ENCODE peak calls at places on chromosomes 11 and 22, in seven cellular contexts. One of them, this sample, is unnamed. For H3K36me3 and H3K9me3, the result is how much of the 10 kb centered on the place peaks cover.

GRCh38 chr22:36252754-36253522 is at the start of gene APOL1:
- ATAC-seq in heart left ventricle: peak
- ATAC-seq in aorta: peak
- ATAC-seq in heart right ventricle: peak
- ATAC-seq in right lobe of liver: peak
- ATAC-seq in IMR-90: peak
- ATAC-seq in GM12878: peak
- ATAC-seq in this sample: peak

GRCh38 chr11:9657531-9657930 is 6.3 kb upstream of the SWAP70 start:
- ATAC-seq in heart left ventricle: no peak
- ATAC-seq in GM12878: peak
- ATAC-seq in heart right ventricle: no peak
- ATAC-seq in IMR-90: no peak
- ATAC-seq in right lobe of liver: no peak
- ATAC-seq in aorta: no peak
- ATAC-seq in this sample: no peak

GRCh38 chr22:40524392-40525249 is 111.9 kb downstream of the MRTFA start:
- ATAC-seq in right lobe of liver: peak
- ATAC-seq in IMR-90: peak
- ATAC-seq in heart left ventricle: no peak
- ATAC-seq in GM12878: peak
- ATAC-seq in heart right ventricle: no peak
- ATAC-seq in aorta: no peak
- ATAC-seq in this sample: no peak

GRCh38 chr22:19222242-19223005 is 43.9 kb upstream of the SLC25A1 start:
- ATAC-seq in aorta: no peak
- ATAC-seq in IMR-90: no peak
- ATAC-seq in heart left ventricle: no peak
- ATAC-seq in GM12878: no peak
- ATAC-seq in right lobe of liver: no peak
- ATAC-seq in heart right ventricle: no peak
- ATAC-seq in this sample: no peak

GRCh38 chr11:11381471-11382100 is 28.5 kb upstream of the CSNK2A3 start:
- ATAC-seq in heart left ventricle: peak
- ATAC-seq in right lobe of liver: no peak
- ATAC-seq in heart right ventricle: peak
- ATAC-seq in GM12878: no peak
- ATAC-seq in IMR-90: no peak
- ATAC-seq in aorta: no peak
- ATAC-seq in this sample: no peak

GRCh38 chr22:49676783-49677494 is 150.7 kb downstream of the BRD1 start:
- ATAC-seq in right lobe of liver: peak
- ATAC-seq in aorta: no peak
- ATAC-seq in heart left ventricle: no peak
- ATAC-seq in GM12878: no peak
- ATAC-seq in heart right ventricle: no peak
- ATAC-seq in IMR-90: no peak
- ATAC-seq in this sample: no peak

GRCh38 chr11:44475114-44475686 is 90.3 kb upstream of the CD82 start:
- ATAC-seq in IMR-90: no peak
- ATAC-seq in GM12878: no peak
- ATAC-seq in aorta: no peak
- ATAC-seq in right lobe of liver: no peak
- ATAC-seq in heart left ventricle: peak
- ATAC-seq in heart right ventricle: peak
- ATAC-seq in this sample: no peak

GRCh38 chr11:89175796-89176195 is 1.9 kb upstream of the TYR start:
- ATAC-seq in right lobe of liver: no peak
- ATAC-seq in aorta: no peak
- ATAC-seq in IMR-90: no peak
- ATAC-seq in heart right ventricle: no peak
- ATAC-seq in heart left ventricle: no peak
- ATAC-seq in GM12878: no peak
- ATAC-seq in this sample: no peak

GRCh38 chr11:79393362-79394043 is 47.3 kb downstream of the TENM4 start:
- ATAC-seq in IMR-90: no peak
- ATAC-seq in heart right ventricle: no peak
- ATAC-seq in right lobe of liver: no peak
- ATAC-seq in heart left ventricle: no peak
- ATAC-seq in GM12878: peak
- ATAC-seq in aorta: no peak
- ATAC-seq in this sample: no peak

GRCh38 chr11:92225206-92225562 is 566 bp downstream of the FAT3 start:
- ATAC-seq in aorta: peak
- ATAC-seq in heart right ventricle: no peak
- ATAC-seq in IMR-90: no peak
- ATAC-seq in GM12878: no peak
- ATAC-seq in right lobe of liver: no peak
- ATAC-seq in heart left ventricle: peak
- ATAC-seq in this sample: peak

GRCh38 chr11:15594607-15595006 is 479.9 kb downstream of the INSC start:
- ATAC-seq in right lobe of liver: no peak
- ATAC-seq in aorta: no peak
- ATAC-seq in IMR-90: no peak
- ATAC-seq in heart left ventricle: no peak
- ATAC-seq in GM12878: no peak
- ATAC-seq in heart right ventricle: no peak
- ATAC-seq in this sample: no peak

GRCh38 chr22:40022536-40023225 is 27.9 kb downstream of the FAM83F start:
- ATAC-seq in heart right ventricle: no peak
- ATAC-seq in IMR-90: no peak
- ATAC-seq in right lobe of liver: no peak
- ATAC-seq in GM12878: peak
- ATAC-seq in aorta: no peak
- ATAC-seq in heart left ventricle: no peak
- ATAC-seq in this sample: no peak

GRCh38 chr11:6488831-6489230 is 7.5 kb downstream of the TIMM10B start:
- ATAC-seq in aorta: no peak
- ATAC-seq in right lobe of liver: peak
- ATAC-seq in GM12878: no peak
- ATAC-seq in IMR-90: no peak
- ATAC-seq in heart left ventricle: no peak
- ATAC-seq in heart right ventricle: no peak
- ATAC-seq in this sample: no peak

GRCh38 chr11:96124155-96124554 is 200.2 kb upstream of the MTMR2 start:
- ATAC-seq in aorta: no peak
- ATAC-seq in IMR-90: no peak
- ATAC-seq in heart right ventricle: no peak
- ATAC-seq in heart left ventricle: no peak
- ATAC-seq in GM12878: no peak
- ATAC-seq in right lobe of liver: no peak
- ATAC-seq in this sample: no peak

GRCh38 chr11:61129608-61130523 is 27.6 kb downstream of the CD5 start:
- ATAC-seq in heart right ventricle: peak
- ATAC-seq in heart left ventricle: peak
- ATAC-seq in IMR-90: peak
- ATAC-seq in GM12878: peak
- ATAC-seq in aorta: peak
- ATAC-seq in right lobe of liver: peak
- ATAC-seq in this sample: peak

GRCh38 chr22:26481694-26482093 is 1.9 kb downstream of the HPS4 start:
- ATAC-seq in aorta: no peak
- ATAC-seq in heart left ventricle: no peak
- ATAC-seq in heart right ventricle: no peak
- ATAC-seq in right lobe of liver: no peak
- ATAC-seq in IMR-90: no peak
- ATAC-seq in GM12878: peak
- ATAC-seq in this sample: no peak

GRCh38 chr11:14480716-14481115 is 18.9 kb downstream of the COPB1 start:
- ATAC-seq in heart left ventricle: no peak
- ATAC-seq in IMR-90: no peak
- ATAC-seq in aorta: no peak
- ATAC-seq in right lobe of liver: no peak
- ATAC-seq in GM12878: no peak
- ATAC-seq in heart right ventricle: no peak
- ATAC-seq in this sample: no peak

GRCh38 chr11:31808268-31808667 is 2.9 kb downstream of the PAX6 start:
- ATAC-seq in heart left ventricle: no peak
- ATAC-seq in right lobe of liver: no peak
- ATAC-seq in IMR-90: no peak
- ATAC-seq in aorta: no peak
- ATAC-seq in GM12878: no peak
- ATAC-seq in heart right ventricle: no peak
- ATAC-seq in this sample: no peak

GRCh38 chr11:115674176-115674575 is 170.0 kb upstream of the CADM1 start:
- ATAC-seq in aorta: no peak
- ATAC-seq in heart right ventricle: no peak
- ATAC-seq in IMR-90: no peak
- ATAC-seq in GM12878: no peak
- ATAC-seq in heart left ventricle: no peak
- ATAC-seq in right lobe of liver: no peak
- ATAC-seq in this sample: no peak

GRCh38 chr11:36257351-36257750 is 31.9 kb downstream of the COMMD9 start:
- ATAC-seq in heart left ventricle: no peak
- ATAC-seq in heart right ventricle: no peak
- ATAC-seq in GM12878: peak
- ATAC-seq in IMR-90: peak
- ATAC-seq in right lobe of liver: no peak
- ATAC-seq in aorta: no peak
- ATAC-seq in this sample: no peak

GRCh38 chr22:46072030-46072881 is 78.1 kb upstream of the PPARA start:
- ATAC-seq in GM12878: no peak
- ATAC-seq in right lobe of liver: peak
- ATAC-seq in heart right ventricle: no peak
- ATAC-seq in heart left ventricle: no peak
- ATAC-seq in IMR-90: peak
- ATAC-seq in aorta: no peak
- ATAC-seq in this sample: no peak

GRCh38 chr22:49896201-49896600 is 22.0 kb downstream of the ALG12 start:
- ATAC-seq in right lobe of liver: peak
- ATAC-seq in IMR-90: no peak
- ATAC-seq in heart right ventricle: no peak
- ATAC-seq in heart left ventricle: no peak
- ATAC-seq in GM12878: no peak
- ATAC-seq in aorta: no peak
- ATAC-seq in this sample: no peak

GRCh38 chr22:49867303-49868250 is 13.9 kb downstream of the ZBED4 start:
- ATAC-seq in heart right ventricle: no peak
- ATAC-seq in right lobe of liver: peak
- ATAC-seq in heart left ventricle: no peak
- ATAC-seq in IMR-90: no peak
- ATAC-seq in aorta: no peak
- ATAC-seq in GM12878: no peak
- ATAC-seq in this sample: peak

GRCh38 chr11:2107941-2108630 is 31.1 kb downstream of the IGF2 start:
- ATAC-seq in IMR-90: no peak
- ATAC-seq in heart right ventricle: no peak
- ATAC-seq in heart left ventricle: no peak
- ATAC-seq in right lobe of liver: no peak
- ATAC-seq in GM12878: no peak
- ATAC-seq in aorta: no peak
- ATAC-seq in this sample: no peak
- H3K27ac ChIP-seq in IMR-90: no peak
- H3K27ac ChIP-seq in heart right ventricle: no peak
- H3K27ac ChIP-seq in heart left ventricle: peak
- H3K27ac ChIP-seq in right lobe of liver: no peak
- H3K27ac ChIP-seq in GM12878: no peak
- H3K27ac ChIP-seq in aorta: no peak
- H3K27ac ChIP-seq in this sample: no peak

DNA sequence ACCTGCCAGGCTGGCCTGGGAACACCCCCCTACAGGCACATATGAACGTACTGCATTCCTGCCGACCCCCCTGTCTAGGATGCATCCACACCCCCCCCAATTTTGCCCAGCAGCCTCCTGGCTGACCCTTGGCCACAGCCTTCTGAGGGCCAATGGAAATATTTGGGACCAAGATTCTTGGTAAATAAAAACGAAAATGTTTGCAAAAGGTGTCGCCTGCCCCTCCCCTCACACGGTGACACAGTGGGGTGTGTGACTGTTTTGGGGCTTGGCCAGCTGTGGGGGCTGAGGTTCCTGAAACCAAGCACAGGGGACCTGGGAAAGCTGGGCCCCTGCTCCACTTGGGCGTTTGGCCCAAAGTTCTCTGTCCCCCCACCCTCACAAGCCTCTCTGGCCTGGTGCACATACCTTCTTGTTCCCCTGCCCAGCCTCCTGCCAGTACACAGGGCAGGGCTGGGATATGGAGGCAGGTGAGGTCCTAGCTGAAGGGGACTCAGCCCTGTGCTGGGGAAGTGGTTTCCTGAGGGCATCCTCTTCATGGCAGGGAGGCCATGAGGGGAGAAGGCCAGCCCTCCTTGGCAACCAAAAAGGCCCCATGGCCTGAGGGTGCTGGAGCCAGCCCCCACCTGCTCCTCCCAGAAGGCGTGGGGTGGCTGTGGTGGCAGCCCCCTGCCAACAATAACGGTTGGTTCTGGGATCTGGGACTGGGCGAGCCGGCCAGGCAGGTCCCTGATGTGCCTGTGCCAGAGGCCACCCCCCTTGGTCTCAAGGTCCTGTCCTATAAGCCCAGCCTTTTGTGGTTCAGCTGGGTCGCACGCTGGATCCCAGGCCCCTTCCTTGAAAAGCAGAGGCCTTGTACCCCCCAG is 2.1 kb upstream of the CRACR2B start:
- ATAC-seq in IMR-90: no peak
- ATAC-seq in heart right ventricle: no peak
- ATAC-seq in right lobe of liver: no peak
- ATAC-seq in aorta: no peak
- ATAC-seq in GM12878: no peak
- ATAC-seq in heart left ventricle: no peak
- ATAC-seq in this sample: no peak
- H3K36me3 ChIP-seq in IMR-90: under half
- H3K36me3 ChIP-seq in heart right ventricle: under half
- H3K36me3 ChIP-seq in right lobe of liver: under half
- H3K36me3 ChIP-seq in aorta: under half
- H3K36me3 ChIP-seq in GM12878: under half
- H3K36me3 ChIP-seq in heart left ventricle: under half
- H3K36me3 ChIP-seq in this sample: under half

GRCh38 chr11:50220651-50221050 is 188.0 kb downstream of the OR4C45 start:
- ATAC-seq in heart left ventricle: no peak
- ATAC-seq in aorta: no peak
- ATAC-seq in right lobe of liver: no peak
- ATAC-seq in IMR-90: no peak
- ATAC-seq in GM12878: no peak
- ATAC-seq in heart right ventricle: no peak
- ATAC-seq in this sample: no peak
- H3K9me3 ChIP-seq in heart left ventricle: under half
- H3K9me3 ChIP-seq in aorta: under half
- H3K9me3 ChIP-seq in right lobe of liver: under half
- H3K9me3 ChIP-seq in IMR-90: under half
- H3K9me3 ChIP-seq in GM12878: under half
- H3K9me3 ChIP-seq in heart right ventricle: under half
- H3K9me3 ChIP-seq in this sample: under half

DNA sequence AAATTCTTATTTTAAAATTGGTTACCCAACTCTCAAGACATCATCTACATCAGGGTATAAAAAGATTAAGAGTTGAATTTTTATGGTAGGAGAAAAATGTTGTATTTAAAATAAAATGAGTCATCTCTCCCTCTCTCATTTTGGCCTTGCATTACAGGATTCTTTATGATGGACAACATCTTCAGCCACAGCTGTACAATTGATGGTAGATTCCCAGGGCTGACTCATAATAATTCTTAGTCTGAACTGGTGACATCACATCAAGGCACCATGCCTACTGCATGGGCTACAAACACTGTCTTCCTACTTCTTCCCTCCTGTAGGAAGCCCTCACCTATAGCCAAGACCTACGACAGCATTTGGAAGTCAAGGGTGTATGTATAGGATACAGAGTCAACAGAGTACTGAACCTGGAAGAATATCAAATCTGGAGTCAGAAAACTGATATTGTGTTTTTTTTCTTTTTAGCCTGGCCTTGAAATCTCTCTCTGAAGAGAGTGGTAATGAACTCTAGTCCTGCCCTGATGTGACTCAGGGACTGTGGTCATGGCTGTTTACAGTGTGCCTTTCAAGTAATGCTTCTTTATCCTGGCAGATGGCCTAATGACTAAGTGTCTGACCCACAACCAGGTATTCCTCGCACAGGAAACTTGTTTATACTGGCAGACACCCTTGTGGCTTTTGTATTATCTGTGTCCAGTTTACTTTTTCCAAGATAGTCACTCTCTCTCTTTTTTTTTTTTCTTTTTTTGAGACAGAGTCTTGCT is 32.5 kb downstream of the MRGPRX2 start:
- ATAC-seq in GM12878: peak
- ATAC-seq in heart left ventricle: no peak
- ATAC-seq in aorta: no peak
- ATAC-seq in heart right ventricle: no peak
- ATAC-seq in IMR-90: no peak
- ATAC-seq in right lobe of liver: no peak
- ATAC-seq in this sample: no peak
- H3K27ac ChIP-seq in GM12878: no peak
- H3K27ac ChIP-seq in heart left ventricle: no peak
- H3K27ac ChIP-seq in aorta: no peak
- H3K27ac ChIP-seq in heart right ventricle: no peak
- H3K27ac ChIP-seq in IMR-90: no peak
- H3K27ac ChIP-seq in right lobe of liver: no peak
- H3K27ac ChIP-seq in this sample: no peak